ENCODE peak calls at places on chromosomes 5 and 9, in nine cellular contexts. One of them, this sample, is unnamed.

GRCh38 chr5:2892601-2893000 is 141.1 kb upstream of the IRX2 start:
- DNase-seq in heart left ventricle: no peak
- DNase-seq in ascending aorta: no peak
- DNase-seq in Peyer's patch: no peak
- DNase-seq in bronchial epithelial cell: no peak
- DNase-seq in nephron progenitor cell: no peak
- DNase-seq in Calu3: no peak
- DNase-seq in AG10803: no peak
- DNase-seq in A549: no peak
- DNase-seq in this sample: no peak

GRCh38 chr5:131318455-131318854 is 54.6 kb downstream of the CDC42SE2 start:
- DNase-seq in AG10803: no peak
- DNase-seq in heart left ventricle: no peak
- DNase-seq in bronchial epithelial cell: no peak
- DNase-seq in A549: no peak
- DNase-seq in Calu3: no peak
- DNase-seq in Peyer's patch: no peak
- DNase-seq in nephron progenitor cell: no peak
- DNase-seq in ascending aorta: no peak
- DNase-seq in this sample: no peak

GRCh38 chr5:159469496-159470370 is 139.4 kb upstream of the IL12B start:
- DNase-seq in Calu3: peak; percentile 17
- DNase-seq in AG10803: no peak
- DNase-seq in bronchial epithelial cell: no peak
- DNase-seq in ascending aorta: no peak
- DNase-seq in A549: peak; percentile 39
- DNase-seq in heart left ventricle: no peak
- DNase-seq in nephron progenitor cell: no peak
- DNase-seq in Peyer's patch: no peak
- DNase-seq in this sample: no peak

GRCh38 chr9:91302831-91303230 is 58.9 kb downstream of the AUH start:
- DNase-seq in nephron progenitor cell: no peak
- DNase-seq in heart left ventricle: no peak
- DNase-seq in bronchial epithelial cell: peak; percentile 91
- DNase-seq in A549: peak; percentile 55
- DNase-seq in Calu3: no peak
- DNase-seq in ascending aorta: no peak
- DNase-seq in Peyer's patch: no peak
- DNase-seq in AG10803: peak; percentile 81
- DNase-seq in this sample: no peak

GRCh38 chr5:119022017-119022745 is 33.8 kb upstream of the DTWD2 start:
- DNase-seq in ascending aorta: no peak
- DNase-seq in nephron progenitor cell: no peak
- DNase-seq in heart left ventricle: no peak
- DNase-seq in AG10803: peak; percentile 57
- DNase-seq in Calu3: no peak
- DNase-seq in bronchial epithelial cell: peak; percentile 58
- DNase-seq in Peyer's patch: no peak
- DNase-seq in A549: peak; percentile 55
- DNase-seq in this sample: no peak

GRCh38 chr9:6552738-6553121 is 92.8 kb downstream of the GLDC start:
- DNase-seq in nephron progenitor cell: no peak
- DNase-seq in ascending aorta: no peak
- DNase-seq in A549: no peak
- DNase-seq in bronchial epithelial cell: peak; percentile 64
- DNase-seq in AG10803: no peak
- DNase-seq in Calu3: no peak
- DNase-seq in Peyer's patch: no peak
- DNase-seq in heart left ventricle: no peak
- DNase-seq in this sample: no peak

GRCh38 chr5:220008-220407 is 1.9 kb downstream of the SDHA start:
- DNase-seq in heart left ventricle: no peak
- DNase-seq in Peyer's patch: no peak
- DNase-seq in nephron progenitor cell: no peak
- DNase-seq in ascending aorta: no peak
- DNase-seq in AG10803: peak; percentile 18
- DNase-seq in A549: no peak
- DNase-seq in bronchial epithelial cell: no peak
- DNase-seq in Calu3: no peak
- DNase-seq in this sample: no peak

GRCh38 chr5:175317872-175318271 is 126.1 kb downstream of the DRD1 start:
- DNase-seq in Calu3: no peak
- DNase-seq in nephron progenitor cell: no peak
- DNase-seq in AG10803: no peak
- DNase-seq in heart left ventricle: no peak
- DNase-seq in ascending aorta: no peak
- DNase-seq in Peyer's patch: no peak
- DNase-seq in A549: no peak
- DNase-seq in bronchial epithelial cell: no peak
- DNase-seq in this sample: no peak

GRCh38 chr5:42894057-42894456 is 82.4 kb upstream of the SELENOP start:
- DNase-seq in AG10803: peak; percentile 4
- DNase-seq in heart left ventricle: peak; percentile 67
- DNase-seq in A549: peak; percentile 11
- DNase-seq in nephron progenitor cell: peak; percentile 29
- DNase-seq in ascending aorta: no peak
- DNase-seq in Peyer's patch: no peak
- DNase-seq in bronchial epithelial cell: no peak
- DNase-seq in Calu3: no peak
- DNase-seq in this sample: peak; percentile 41

GRCh38 chr9:90645721-90646120 is 3.1 kb upstream of the DIRAS2 start:
- DNase-seq in heart left ventricle: no peak
- DNase-seq in Peyer's patch: no peak
- DNase-seq in bronchial epithelial cell: no peak
- DNase-seq in AG10803: no peak
- DNase-seq in Calu3: peak; percentile 12
- DNase-seq in A549: no peak
- DNase-seq in nephron progenitor cell: no peak
- DNase-seq in ascending aorta: no peak
- DNase-seq in this sample: no peak

GRCh38 chr5:175467983-175468698 is 10.2 kb upstream of the SFXN1 start:
- DNase-seq in bronchial epithelial cell: no peak
- DNase-seq in Peyer's patch: no peak
- DNase-seq in Calu3: no peak
- DNase-seq in nephron progenitor cell: no peak
- DNase-seq in AG10803: no peak
- DNase-seq in ascending aorta: no peak
- DNase-seq in A549: no peak
- DNase-seq in heart left ventricle: no peak
- DNase-seq in this sample: no peak

GRCh38 chr9:136024696-136025316 is 63.6 kb upstream of the UBAC1 start:
- DNase-seq in bronchial epithelial cell: no peak
- DNase-seq in A549: no peak
- DNase-seq in Peyer's patch: no peak
- DNase-seq in nephron progenitor cell: no peak
- DNase-seq in ascending aorta: no peak
- DNase-seq in Calu3: no peak
- DNase-seq in AG10803: no peak
- DNase-seq in heart left ventricle: no peak
- DNase-seq in this sample: no peak

GRCh38 chr9:1457460-1457859 is 407.3 kb downstream of the DMRT2 start:
- DNase-seq in bronchial epithelial cell: no peak
- DNase-seq in A549: no peak
- DNase-seq in heart left ventricle: no peak
- DNase-seq in Peyer's patch: no peak
- DNase-seq in AG10803: no peak
- DNase-seq in Calu3: no peak
- DNase-seq in ascending aorta: no peak
- DNase-seq in nephron progenitor cell: no peak
- DNase-seq in this sample: no peak

GRCh38 chr9:1454980-1455367 is 404.8 kb downstream of the DMRT2 start:
- DNase-seq in heart left ventricle: no peak
- DNase-seq in Peyer's patch: no peak
- DNase-seq in AG10803: peak; percentile 6
- DNase-seq in Calu3: no peak
- DNase-seq in bronchial epithelial cell: no peak
- DNase-seq in A549: no peak
- DNase-seq in nephron progenitor cell: no peak
- DNase-seq in ascending aorta: no peak
- DNase-seq in this sample: no peak

GRCh38 chr9:1458503-1458902 is 408.3 kb downstream of the DMRT2 start:
- DNase-seq in ascending aorta: no peak
- DNase-seq in Peyer's patch: no peak
- DNase-seq in AG10803: peak; percentile 82
- DNase-seq in heart left ventricle: no peak
- DNase-seq in A549: peak; percentile 14
- DNase-seq in Calu3: no peak
- DNase-seq in nephron progenitor cell: no peak
- DNase-seq in bronchial epithelial cell: peak; percentile 99
- DNase-seq in this sample: no peak

GRCh38 chr9:1454211-1454979 is 404.2 kb downstream of the DMRT2 start:
- DNase-seq in nephron progenitor cell: no peak
- DNase-seq in ascending aorta: no peak
- DNase-seq in bronchial epithelial cell: no peak
- DNase-seq in AG10803: no peak
- DNase-seq in Calu3: no peak
- DNase-seq in heart left ventricle: no peak
- DNase-seq in A549: no peak
- DNase-seq in Peyer's patch: no peak
- DNase-seq in this sample: no peak

DNA sequence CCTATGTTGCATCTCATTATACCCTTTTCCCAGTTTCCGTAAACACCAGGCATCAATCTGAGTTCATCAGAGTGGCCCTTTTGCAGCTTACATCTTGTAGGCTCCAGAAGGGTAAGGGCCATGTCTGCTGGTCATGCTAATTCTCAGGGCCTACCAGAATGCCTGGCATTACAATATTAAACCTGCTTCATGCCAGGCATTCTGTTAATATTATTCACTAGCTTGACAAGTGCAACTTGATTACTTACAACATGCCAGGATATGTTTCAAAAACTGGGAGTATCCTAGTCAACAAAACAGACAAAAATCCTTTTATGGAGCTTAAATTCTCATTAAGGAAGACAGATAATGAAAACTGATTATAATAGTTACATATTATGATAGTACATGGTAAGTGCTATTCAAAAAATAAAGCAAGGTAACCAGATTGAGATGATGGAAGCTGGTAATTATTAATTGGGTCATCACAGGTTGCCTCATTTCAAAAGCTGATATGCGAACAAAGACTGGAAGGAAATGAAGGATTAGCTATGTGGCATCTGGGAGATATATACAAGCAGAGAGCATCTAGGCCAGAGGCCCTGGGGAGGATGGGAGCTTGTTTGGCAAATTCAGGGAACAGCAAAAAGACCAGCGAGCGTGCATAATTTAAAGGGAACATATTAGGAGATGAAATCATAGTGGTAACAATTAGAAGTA is 406.3 kb downstream of the DMRT2 start:
- DNase-seq in ascending aorta: no peak
- DNase-seq in Peyer's patch: no peak
- DNase-seq in AG10803: no peak
- DNase-seq in nephron progenitor cell: no peak
- DNase-seq in Calu3: no peak
- DNase-seq in A549: no peak
- DNase-seq in bronchial epithelial cell: peak; percentile 69
- DNase-seq in heart left ventricle: no peak
- DNase-seq in this sample: no peak
- TF ChIP-seq CTCF in ascending aorta: no peak
- TF ChIP-seq CTCF in Peyer's patch: no peak
- TF ChIP-seq CTCF in AG10803: no peak
- TF ChIP-seq CTCF in nephron progenitor cell: no peak
- TF ChIP-seq CTCF in Calu3: no peak
- TF ChIP-seq CTCF in A549: no peak
- TF ChIP-seq CTCF in bronchial epithelial cell: no peak
- TF ChIP-seq CTCF in heart left ventricle: no peak
- TF ChIP-seq CTCF in this sample: no peak

DNA sequence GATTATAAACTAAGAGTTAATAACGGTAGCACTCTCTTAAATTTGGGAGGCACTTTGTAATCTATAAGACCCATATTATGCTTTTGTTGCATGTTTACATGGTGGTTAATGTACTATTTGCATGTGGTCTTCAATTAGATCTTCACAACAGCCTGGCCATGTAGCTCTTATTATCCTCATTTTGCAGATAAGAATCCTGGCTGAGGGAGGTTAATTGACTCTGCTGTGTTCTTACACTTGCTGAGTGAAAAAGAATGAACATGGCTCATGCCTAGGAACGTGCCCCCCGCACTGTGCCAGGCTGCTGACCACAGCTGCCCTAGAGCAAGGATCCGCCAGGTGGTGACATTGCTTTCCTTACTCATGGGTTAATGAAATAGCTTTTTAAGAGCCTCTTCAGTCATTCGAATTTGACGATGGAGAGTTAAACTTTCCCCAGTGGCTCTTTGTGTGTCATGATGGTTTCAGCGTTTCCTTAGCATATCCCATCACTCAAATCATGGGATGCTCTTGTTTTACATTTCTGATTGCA is 97.9 kb downstream of the CDH6 start:
- DNase-seq in nephron progenitor cell: no peak
- DNase-seq in heart left ventricle: no peak
- DNase-seq in bronchial epithelial cell: no peak
- DNase-seq in Peyer's patch: no peak
- DNase-seq in AG10803: no peak
- DNase-seq in A549: peak; percentile 10
- DNase-seq in ascending aorta: no peak
- DNase-seq in Calu3: no peak
- DNase-seq in this sample: peak; percentile 15
- TF ChIP-seq CTCF in nephron progenitor cell: no peak
- TF ChIP-seq CTCF in heart left ventricle: no peak
- TF ChIP-seq CTCF in bronchial epithelial cell: no peak
- TF ChIP-seq CTCF in Peyer's patch: no peak
- TF ChIP-seq CTCF in AG10803: peak; percentile 27
- TF ChIP-seq CTCF in A549: no peak
- TF ChIP-seq CTCF in ascending aorta: no peak
- TF ChIP-seq CTCF in Calu3: no peak
- TF ChIP-seq CTCF in this sample: no peak

DNA sequence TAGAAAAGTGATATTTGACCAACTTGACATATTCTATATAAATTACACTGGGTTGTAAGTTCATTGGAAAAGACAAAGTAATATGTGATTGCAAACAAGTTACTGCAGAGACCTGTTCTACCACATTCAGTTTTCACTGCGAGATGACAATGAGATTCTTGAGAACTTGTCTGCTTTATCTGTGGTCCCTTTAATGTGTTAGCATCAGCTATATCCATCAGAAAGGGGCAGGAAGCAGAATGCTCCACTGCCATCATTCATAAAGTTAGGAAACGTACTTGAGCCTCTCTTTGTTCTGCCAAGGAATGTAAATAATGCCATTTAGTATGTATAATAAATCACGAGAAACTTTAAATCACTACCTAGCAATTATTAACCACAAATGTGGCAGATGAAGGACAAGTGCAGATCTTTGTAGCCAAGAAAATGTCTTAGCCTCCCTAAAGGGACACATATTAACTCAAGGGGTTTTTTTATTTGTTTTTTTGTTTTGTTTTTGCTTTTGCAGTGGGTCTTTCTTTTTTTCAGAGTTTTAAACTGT is 59.5 kb downstream of the GIN1 start:
- DNase-seq in A549: no peak
- DNase-seq in AG10803: no peak
- DNase-seq in bronchial epithelial cell: no peak
- DNase-seq in Peyer's patch: no peak
- DNase-seq in nephron progenitor cell: no peak
- DNase-seq in heart left ventricle: no peak
- DNase-seq in ascending aorta: no peak
- DNase-seq in Calu3: peak; percentile 4
- DNase-seq in this sample: no peak
- TF ChIP-seq CTCF in A549: no peak
- TF ChIP-seq CTCF in AG10803: no peak
- TF ChIP-seq CTCF in bronchial epithelial cell: no peak
- TF ChIP-seq CTCF in Peyer's patch: no peak
- TF ChIP-seq CTCF in nephron progenitor cell: no peak
- TF ChIP-seq CTCF in heart left ventricle: no peak
- TF ChIP-seq CTCF in ascending aorta: no peak
- TF ChIP-seq CTCF in Calu3: no peak
- TF ChIP-seq CTCF in this sample: no peak

GRCh38 chr5:72314571-72315172 is 5.4 kb downstream of the MRPS27 start:
- DNase-seq in heart left ventricle: no peak
- DNase-seq in A549: peak; percentile 68
- DNase-seq in Calu3: peak; percentile 57
- DNase-seq in bronchial epithelial cell: peak; percentile 57
- DNase-seq in nephron progenitor cell: no peak
- DNase-seq in ascending aorta: no peak
- DNase-seq in AG10803: peak; percentile 46
- DNase-seq in Peyer's patch: no peak
- DNase-seq in this sample: no peak
- TF ChIP-seq CTCF in heart left ventricle: peak; percentile 32
- TF ChIP-seq CTCF in A549: peak; percentile 20
- TF ChIP-seq CTCF in Calu3: no peak
- TF ChIP-seq CTCF in bronchial epithelial cell: peak; percentile 17
- TF ChIP-seq CTCF in nephron progenitor cell: no peak
- TF ChIP-seq CTCF in ascending aorta: no peak
- TF ChIP-seq CTCF in AG10803: no peak
- TF ChIP-seq CTCF in Peyer's patch: no peak
- TF ChIP-seq CTCF in this sample: no peak